ENCODE peak calls at places on chromosomes 12 and 14, in eight cellular contexts. J, Z, X, A, K, L, E and Y are unnamed samples.

GRCh38 chr12:110585231-110585799 is 2.2 kb upstream of the PPTC7 start:
- DNase-seq in J (no peak), Z (no peak), X (no peak), A (no peak), K (no peak), L (peak; percentile 39), E (peak; percentile 13), Y (no peak)

GRCh38 chr12:10214131-10214876 is 1.6 kb downstream of the GABARAPL1 start:
- DNase-seq in J (no peak), Z (no peak), X (no peak), A (no peak), K (no peak), L (no peak), E (peak; percentile 65), Y (no peak)

GRCh38 chr12:120687570-120688289 is 781 bp downstream of the MLEC start:
- DNase-seq in J (peak; percentile 26), Z (no peak), X (no peak), A (no peak), K (no peak), L (no peak), E (peak; percentile 34), Y (no peak)

GRCh38 chr14:102873131-102873530 is 49.3 kb upstream of the AMN start:
- DNase-seq in J (no peak), Z (no peak), X (no peak), A (no peak), K (no peak), L (no peak), E (no peak), Y (no peak)

GRCh38 chr12:11863478-11863906 is 207.2 kb upstream of the BCL2L14 start:
- DNase-seq in J (no peak), Z (no peak), X (no peak), A (no peak), K (peak; percentile 30), L (no peak), E (no peak), Y (no peak)

GRCh38 chr14:104558231-104559042 is 21.1 kb upstream of the C14orf180 start:
- DNase-seq in J (no peak), Z (no peak), X (peak; percentile 44), A (no peak), K (peak; percentile 1), L (no peak), E (no peak), Y (no peak)

GRCh38 chr12:84785281-84785680 is 127.3 kb downstream of the SLC6A15 start:
- DNase-seq in J (no peak), Z (no peak), X (no peak), A (no peak), K (no peak), L (no peak), E (no peak), Y (no peak)

GRCh38 chr12:49058366-49059062 is 2.1 kb downstream of the KMT2D start:
- DNase-seq in J (no peak), Z (no peak), X (no peak), A (no peak), K (no peak), L (no peak), E (peak; percentile 10), Y (peak; percentile 76)

GRCh38 chr12:43761535-43761934 is 2.8 kb downstream of the IRAK4 start:
- DNase-seq in J (no peak), Z (no peak), X (no peak), A (no peak), K (no peak), L (no peak), E (no peak), Y (no peak)

GRCh38 chr12:9064815-9065606 is 50.7 kb downstream of the A2M start:
- DNase-seq in J (peak; percentile 67), Z (peak; percentile 27), X (peak; percentile 96), A (no peak), K (peak; percentile 75), L (no peak), E (peak; percentile 30), Y (peak; percentile 42)

GRCh38 chr14:41604793-41605534 is 1.7 kb upstream of the LRFN5 start:
- DNase-seq in J (peak; percentile 79), Z (no peak), X (no peak), A (no peak), K (peak; percentile 43), L (no peak), E (no peak), Y (peak; percentile 9)

GRCh38 chr14:53472306-53472705 is 319.2 kb upstream of the DDHD1 start:
- DNase-seq in J (no peak), Z (no peak), X (no peak), A (no peak), K (no peak), L (no peak), E (no peak), Y (no peak)